ENCODE peak calls at places on chromosome 16, in ten cellular contexts. Y is bronchial epithelial cell; K is heart left ventricle; H is lung; J is right cardiac atrium; L is GM23338; Z is AG04450; A is Jurkat, Clone E6-1; N is foreskin fibroblast; Q is AG04449. C is an unnamed sample.

GRCh38 chr16:58513874-58514273 is 1.4 kb upstream of the SETD6 start:
- DNase-seq in Y (no peak), K (no peak), H (no peak), J (no peak), L (no peak), Z (no peak), A (no peak), N (no peak), Q (no peak), C (no peak)

GRCh38 chr16:5428932-5429331 is 331.3 kb upstream of the EEF2KMT start:
- DNase-seq in Y (no peak), K (no peak), H (no peak), J (no peak), L (peak; percentile 75), Z (no peak), A (no peak), N (no peak), Q (no peak), C (peak; percentile 91)

GRCh38 chr16:23999663-24000062 is 163.9 kb downstream of the PRKCB start:
- DNase-seq in Y (no peak), K (no peak), H (no peak), J (no peak), L (no peak), Z (no peak), A (no peak), N (no peak), Q (no peak), C (no peak)

GRCh38 chr16:88940196-88941050 is 36.6 kb downstream of the CBFA2T3 start:
- DNase-seq in Y (no peak), K (peak; percentile 65), H (no peak), J (peak; percentile 82), L (peak; percentile 61), Z (no peak), A (no peak), N (no peak), Q (no peak), C (peak; percentile 74)

GRCh38 chr16:58196898-58197313 is 1.0 kb downstream of the CSNK2A2 start:
- DNase-seq in Y (peak; percentile 30), K (no peak), H (no peak), J (no peak), L (peak; percentile 15), Z (no peak), A (no peak), N (no peak), Q (no peak), C (peak; percentile 55)

GRCh38 chr16:3012246-3012645 is 477 bp upstream of the CLDN9 start:
- DNase-seq in Y (no peak), K (no peak), H (no peak), J (no peak), L (peak; percentile 82), Z (no peak), A (no peak), N (no peak), Q (no peak), C (peak; percentile 73)

GRCh38 chr16:85011846-85012284 is 530 bp upstream of the ZDHHC7 start:
- DNase-seq in Y (no peak), K (no peak), H (no peak), J (no peak), L (no peak), Z (no peak), A (no peak), N (no peak), Q (no peak), C (no peak)

GRCh38 chr16:75288596-75289120 is 37.2 kb upstream of the BCAR1 start:
- DNase-seq in Y (no peak), K (peak; percentile 35), H (no peak), J (no peak), L (no peak), Z (no peak), A (peak; percentile 97), N (no peak), Q (no peak), C (no peak)

GRCh38 chr16:81810894-81811538 is 31.9 kb downstream of the PLCG2 start:
- DNase-seq in Y (peak; percentile 8), K (no peak), H (no peak), J (no peak), L (no peak), Z (no peak), A (no peak), N (no peak), Q (no peak), C (no peak)

GRCh38 chr16:81816351-81816750 is 37.3 kb downstream of the PLCG2 start:
- DNase-seq in Y (no peak), K (no peak), H (no peak), J (no peak), L (no peak), Z (no peak), A (no peak), N (no peak), Q (no peak), C (no peak)

GRCh38 chr16:81815429-81815766 is 36.3 kb downstream of the PLCG2 start:
- DNase-seq in Y (no peak), K (no peak), H (no peak), J (no peak), L (no peak), Z (no peak), A (no peak), N (no peak), Q (no peak), C (peak; percentile 71)

GRCh38 chr16:81814751-81815428 is 35.8 kb downstream of the PLCG2 start:
- DNase-seq in Y (no peak), K (no peak), H (no peak), J (no peak), L (no peak), Z (no peak), A (no peak), N (no peak), Q (no peak), C (no peak)

DNA sequence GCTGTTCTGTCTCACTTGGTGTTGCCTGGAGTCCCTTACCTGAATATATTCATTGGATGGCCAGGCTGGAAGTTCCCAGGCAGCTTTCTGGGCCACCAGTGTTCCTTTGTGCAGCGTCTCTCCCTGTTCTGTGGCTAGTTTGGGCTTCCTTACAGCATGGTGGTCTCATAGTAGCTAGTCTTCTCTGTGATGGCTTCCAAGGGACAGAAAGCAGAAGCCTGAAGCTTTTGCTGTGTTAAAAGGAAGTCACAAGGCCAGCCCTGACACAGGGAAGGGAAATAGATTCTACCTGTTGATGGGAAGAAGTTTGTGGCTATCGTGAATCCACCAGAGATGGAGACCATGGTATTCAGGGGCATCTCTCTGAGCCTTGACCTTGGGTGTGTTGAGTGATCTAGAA is 34.6 kb downstream of the PLCG2 start:
- DNase-seq in Y (no peak), K (no peak), H (no peak), J (no peak), L (no peak), Z (no peak), A (no peak), N (no peak), Q (no peak), C (no peak)
- H3K4me3 ChIP-seq in Y (no peak overlapping the region), K (no peak overlapping the region), H (no peak overlapping the region), J (no peak overlapping the region), L (no peak overlapping the region), Z (no peak overlapping the region), A (no peak overlapping the region), N (no peak overlapping the region), Q (no peak overlapping the region), C (no peak overlapping the region)

GRCh38 chr16:66402166-66402565 is 24.9 kb upstream of the BEAN1 start:
- DNase-seq in Y (no peak), K (no peak), H (no peak), J (no peak), L (no peak), Z (no peak), A (no peak), N (no peak), Q (no peak), C (no peak)

GRCh38 chr16:66401610-66402009 is 25.5 kb upstream of the BEAN1 start:
- DNase-seq in Y (no peak), K (no peak), H (no peak), J (no peak), L (no peak), Z (no peak), A (no peak), N (no peak), Q (no peak), C (no peak)

GRCh38 chr16:66400503-66401380 is 26.4 kb upstream of the BEAN1 start:
- DNase-seq in Y (no peak), K (no peak), H (no peak), J (no peak), L (no peak), Z (no peak), A (peak; percentile 19), N (no peak), Q (no peak), C (no peak)

GRCh38 chr16:66403531-66404145 is 23.5 kb upstream of the BEAN1 start:
- DNase-seq in Y (no peak), K (no peak), H (no peak), J (no peak), L (no peak), Z (no peak), A (no peak), N (no peak), Q (no peak), C (peak; percentile 23)

GRCh38 chr16:66402591-66403230 is 24.4 kb upstream of the BEAN1 start:
- DNase-seq in Y (no peak), K (no peak), H (no peak), J (no peak), L (no peak), Z (no peak), A (no peak), N (no peak), Q (no peak), C (peak; percentile 38)
- H3K4me3 ChIP-seq in Y (no peak overlapping the region), K (no peak overlapping the region), H (no peak overlapping the region), J (no peak overlapping the region), L (no peak overlapping the region), Z (no peak overlapping the region), A (no peak overlapping the region), N (no peak overlapping the region), Q (no peak overlapping the region), C (no peak overlapping the region)

GRCh38 chr16:54931757-54932660 is 1.3 kb downstream of the IRX5 start:
- DNase-seq in Y (no peak), K (no peak), H (no peak), J (peak; percentile 50), L (peak; percentile 41), Z (no peak), A (no peak), N (no peak), Q (no peak), C (peak; percentile 68)
- H3K4me3 ChIP-seq in Y (peak overlapping the region; percentile 77), K (peak overlapping the region; percentile 68), H (peak overlapping the region; percentile 76), J (peak overlapping the region; percentile 87), L (peak overlapping the region; percentile 79), Z (no peak overlapping the region), A (peak overlapping the region; percentile 69), N (peak overlapping the region; percentile 77), Q (peak overlapping the region; percentile 78), C (peak overlapping the region; percentile 82)

GRCh38 chr16:69110406-69110805 is 5.0 kb downstream of the HAS3 start:
- DNase-seq in Y (no peak), K (no peak), H (no peak), J (no peak), L (no peak), Z (no peak), A (no peak), N (no peak), Q (no peak), C (peak; percentile 35)

GRCh38 chr16:69109486-69110270 is 4.2 kb downstream of the HAS3 start:
- DNase-seq in Y (no peak), K (no peak), H (no peak), J (no peak), L (no peak), Z (no peak), A (no peak), N (no peak), Q (no peak), C (peak; percentile 40)

GRCh38 chr16:69107311-69107962 is 2.0 kb downstream of the HAS3 start:
- DNase-seq in Y (no peak), K (no peak), H (peak; percentile 51), J (peak; percentile 75), L (peak; percentile 60), Z (no peak), A (no peak), N (no peak), Q (no peak), C (peak; percentile 81)

GRCh38 chr16:69108069-69108904 is 2.8 kb downstream of the HAS3 start:
- DNase-seq in Y (no peak), K (no peak), H (no peak), J (no peak), L (peak; percentile 75), Z (no peak), A (no peak), N (no peak), Q (no peak), C (peak; percentile 83)

DNA sequence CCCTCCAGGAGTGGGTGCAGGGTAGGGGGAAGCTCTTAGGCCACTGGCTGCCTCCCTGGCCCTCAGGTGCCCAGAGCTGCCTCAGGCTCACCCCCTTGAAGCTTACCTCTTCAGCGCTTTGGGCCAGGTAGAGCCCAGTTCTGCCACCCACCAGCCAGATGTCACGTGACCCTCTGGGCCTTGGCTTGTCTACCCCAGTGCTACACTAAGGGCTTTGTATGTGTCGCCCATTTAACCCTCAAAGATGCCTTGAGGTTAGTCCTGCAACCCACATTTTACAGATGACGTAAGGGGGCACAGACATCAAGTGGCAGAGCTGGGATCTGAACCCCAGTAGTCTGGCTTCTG is 3.4 kb downstream of the HAS3 start:
- DNase-seq in Y (no peak), K (no peak), H (no peak), J (no peak), L (no peak), Z (no peak), A (no peak), N (no peak), Q (no peak), C (no peak)
- H3K4me3 ChIP-seq in Y (no peak overlapping the region), K (no peak overlapping the region), H (no peak overlapping the region), J (no peak overlapping the region), L (peak overlapping the region; percentile 95), Z (no peak overlapping the region), A (no peak overlapping the region), N (no peak overlapping the region), Q (no peak overlapping the region), C (no peak overlapping the region)